ENCODE peak calls at places on chromosomes 6 and 20, in five cellular contexts. E is A549, O is K562, T is GM12878, A is H1. R is an unnamed sample.

GRCh38 chr20:34220581-34220980 is 20.6 kb upstream of the ASIP start:
- DNase-seq in E (no peak), T (no peak), O (no peak), A (no peak), R (no peak)

GRCh38 chr20:25285091-25285647 is 37.3 kb downstream of the PYGB start:
- DNase-seq in T (no peak), E (no peak), O (peak), A (peak), R (no peak)

GRCh38 chr20:8782804-8783203 is 286.1 kb upstream of the PLCB4 start:
- DNase-seq in A (no peak), E (no peak), T (no peak), O (no peak), R (no peak)

GRCh38 chr20:41572010-41572572 is 46.1 kb downstream of the CHD6 start:
- DNase-seq in T (no peak), O (no peak), A (no peak), E (no peak), R (no peak)

GRCh38 chr6:162260024-162260423 is 467.5 kb downstream of the PRKN start:
- DNase-seq in T (no peak), A (no peak), E (no peak), O (no peak), R (no peak)

GRCh38 chr6:4564746-4565145 is 211.5 kb upstream of the CDYL start:
- DNase-seq in A (peak), T (no peak), O (no peak), E (no peak), R (no peak)

GRCh38 chr6:13412639-13413465 is 74.5 kb downstream of the GFOD1 start:
- DNase-seq in O (no peak), E (no peak), A (no peak), T (no peak), R (peak)

GRCh38 chr6:159107451-159108260 is 61.5 kb upstream of the FNDC1 start:
- DNase-seq in A (peak), T (no peak), E (no peak), O (no peak), R (no peak)

GRCh38 chr20:63100401-63100925 is 93.7 kb upstream of the BHLHE23 start:
- DNase-seq in E (no peak), O (no peak), A (peak), T (no peak), R (no peak)

GRCh38 chr20:4476903-4477302 is 244.8 kb upstream of the PRND start:
- DNase-seq in O (no peak), T (no peak), E (no peak), A (no peak), R (no peak)

GRCh38 chr20:44993343-44993742 is 27.0 kb downstream of the STK4 start:
- DNase-seq in O (no peak), E (no peak), T (no peak), A (no peak), R (no peak)

GRCh38 chr6:143579703-143580102 is 68.2 kb upstream of the FUCA2 start:
- DNase-seq in A (no peak), E (no peak), T (no peak), O (no peak), R (no peak)

GRCh38 chr6:33428219-33428890 is 8.5 kb downstream of the SYNGAP1 start:
- DNase-seq in E (peak), O (peak), T (no peak), A (no peak), R (peak)

GRCh38 chr6:33927112-33927511 is 123.3 kb upstream of the MLN start:
- DNase-seq in A (no peak), E (no peak), T (no peak), O (no peak), R (no peak)

GRCh38 chr6:143758551-143758950 is 80.8 kb downstream of the PHACTR2 start:
- DNase-seq in E (no peak), O (no peak), A (no peak), T (no peak), R (no peak)

GRCh38 chr20:20554951-20555350 is 157.5 kb downstream of the RALGAPA2 start:
- DNase-seq in O (no peak), T (no peak), A (no peak), E (no peak), R (no peak)

GRCh38 chr6:56349196-56349595 is 101.8 kb upstream of the COL21A1 start:
- DNase-seq in A (no peak), E (no peak), T (no peak), O (no peak), R (no peak)

GRCh38 chr20:36062799-36063198 is 91.7 kb upstream of the EPB41L1 start:
- DNase-seq in A (no peak), O (peak), E (peak), T (no peak), R (no peak)

GRCh38 chr20:11511816-11512215 is 405.9 kb upstream of the BTBD3 start:
- DNase-seq in O (no peak), A (no peak), T (peak), E (no peak), R (no peak)

GRCh38 chr20:32589769-32590168 is 4.6 kb upstream of the NOL4L start:
- DNase-seq in O (no peak), E (no peak), A (no peak), T (no peak), R (no peak)

GRCh38 chr6:149184523-149184922 is 133.0 kb upstream of the TAB2 start:
- DNase-seq in A (no peak), E (no peak), T (no peak), O (no peak), R (no peak)

GRCh38 chr6:52953911-52954839 is 40.9 kb downstream of the GSTA4 start:
- DNase-seq in T (no peak), E (no peak), A (no peak), O (no peak), R (no peak)

GRCh38 chr6:128487055-128487454 is 33.3 kb downstream of the PTPRK start:
- DNase-seq in A (no peak), O (no peak), E (no peak), T (no peak), R (peak)

GRCh38 chr6:73079978-73080377 is 145.3 kb downstream of the KHDC1L start:
- DNase-seq in A (no peak), T (peak), E (peak), O (no peak), R (no peak)

GRCh38 chr6:118843685-118844390 is 50.1 kb upstream of the ASF1A start:
- DNase-seq in E (no peak), O (no peak), A (no peak), T (peak), R (no peak)

GRCh38 chr6:7468382-7469081 is 72.9 kb upstream of the DSP start:
- DNase-seq in O (peak), E (peak), T (no peak), A (no peak), R (no peak)

GRCh38 chr6:169990095-169991030 is 238.9 kb downstream of the ERMARD start:
- DNase-seq in E (no peak), T (no peak), A (no peak), O (no peak), R (no peak)
- TF ChIP-seq KDM1A in E (no peak), T (no peak), A (no peak), O (no peak), R (no peak)

GRCh38 chr6:134449781-134450180 is 131.9 kb upstream of the SGK1 start:
- DNase-seq in T (no peak), E (no peak), O (no peak), A (no peak), R (no peak)
- TF ChIP-seq MAX in T (no peak), E (no peak), O (no peak), A (no peak), R (no peak)

GRCh38 chr6:80321011-80321410 is 214.5 kb downstream of the BCKDHB start:
- DNase-seq in E (no peak), O (no peak), T (no peak), A (no peak), R (no peak)
- TF ChIP-seq KDM1A in E (no peak), O (no peak), T (no peak), A (no peak), R (no peak)

GRCh38 chr6:150328744-150329400 is 39.9 kb upstream of the IYD start:
- DNase-seq in E (no peak), O (no peak), A (no peak), T (no peak), R (no peak)
- TF ChIP-seq MAX in E (no peak), O (no peak), A (no peak), T (no peak), R (no peak)

DNA sequence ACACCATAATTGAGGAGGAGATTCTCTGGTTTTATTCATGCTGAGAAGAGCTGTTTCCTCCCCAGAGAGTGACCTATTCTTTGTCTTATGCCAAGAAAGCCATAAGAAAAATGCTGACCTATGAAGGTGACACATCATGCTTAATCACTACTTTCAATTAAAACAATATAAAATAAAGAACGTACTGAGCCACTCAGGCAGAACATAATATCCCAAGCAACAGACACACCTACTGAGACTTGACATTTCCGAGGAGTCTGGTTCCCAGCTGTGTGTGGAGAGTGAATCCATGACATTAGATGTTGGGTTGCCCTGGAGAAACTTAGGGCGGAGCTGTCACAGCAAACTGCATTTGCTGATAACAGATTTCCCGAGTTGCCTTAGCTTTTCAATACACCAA is 92.3 kb downstream of the BACH2 start:
- DNase-seq in O (no peak), T (no peak), E (no peak), A (no peak), R (no peak)
- TF ChIP-seq KDM1A in O (no peak), T (no peak), E (no peak), A (no peak), R (no peak)

GRCh38 chr6:45816674-45817297 is 198.9 kb downstream of the CLIC5 start:
- DNase-seq in T (no peak), A (no peak), O (no peak), E (no peak), R (no peak)

GRCh38 chr6:45814772-45815171 is 200.9 kb downstream of the CLIC5 start:
- DNase-seq in A (no peak), E (no peak), T (no peak), O (no peak), R (no peak)

GRCh38 chr6:45813943-45814342 is 201.7 kb downstream of the CLIC5 start:
- DNase-seq in A (no peak), E (no peak), O (no peak), T (no peak), R (no peak)

GRCh38 chr6:45808917-45809316 is 206.7 kb downstream of the CLIC5 start:
- DNase-seq in O (no peak), A (no peak), E (no peak), T (no peak), R (no peak)

DNA sequence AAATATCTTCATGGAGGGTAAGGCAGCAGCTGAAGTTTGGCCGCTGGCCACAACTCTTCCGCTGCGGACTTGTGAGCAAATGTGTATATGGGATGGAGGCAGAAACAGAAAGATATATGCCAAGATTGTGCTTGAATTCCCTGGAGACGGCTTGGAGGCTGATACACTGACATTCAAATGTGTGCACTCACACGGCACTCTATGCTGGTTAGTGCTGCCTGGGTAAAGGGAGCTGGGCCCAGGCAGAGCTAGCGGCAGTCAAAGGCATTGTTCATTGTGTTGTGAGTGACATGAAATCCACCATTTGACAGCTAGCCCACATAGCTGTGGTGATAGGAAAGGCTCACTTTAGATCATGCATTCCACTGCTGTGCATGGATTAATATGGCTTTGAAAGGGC is 202.7 kb downstream of the CLIC5 start:
- DNase-seq in T (no peak), O (no peak), A (no peak), E (no peak), R (no peak)
- TF ChIP-seq MAX in T (no peak), O (no peak), A (no peak), E (no peak), R (no peak)

R was measured in HepG2.